ENCODE peak calls at places on chromosomes 12 and 14, in seven cellular contexts. E is omental fat pad, F is neural crest cell, L is BE2C, J is WTC11, M is HCT116, I is sigmoid colon. V is an unnamed sample.

GRCh38 chr12:91617830-91618229 is 435.2 kb upstream of the DCN start:
- DNase-seq in E (no peak), F (no peak), L (no peak), J (no peak), M (no peak), I (no peak), V (no peak)

GRCh38 chr12:15662983-15663659 is 126.1 kb downstream of the EPS8 start:
- DNase-seq in E (no peak), F (no peak), L (no peak), J (no peak), M (peak), I (no peak), V (no peak)

GRCh38 chr12:14238224-14238792 is 127.2 kb upstream of the ATF7IP start:
- DNase-seq in E (no peak), F (no peak), L (no peak), J (no peak), M (no peak), I (no peak), V (no peak)

GRCh38 chr12:44502681-44503080 is 373.4 kb downstream of the NELL2 start:
- DNase-seq in E (no peak), F (no peak), L (no peak), J (no peak), M (no peak), I (no peak), V (no peak)

GRCh38 chr14:104342435-104343293 is 204.3 kb downstream of the KIF26A start:
- DNase-seq in E (no peak), F (no peak), L (peak), J (peak), M (no peak), I (peak), V (no peak)

GRCh38 chr12:95505039-95505438 is 31.1 kb downstream of the METAP2 start:
- DNase-seq in E (no peak), F (no peak), L (no peak), J (no peak), M (no peak), I (no peak), V (no peak)

GRCh38 chr12:87201598-87201997 is 827.6 kb downstream of the C12orf50 start:
- DNase-seq in E (no peak), F (no peak), L (no peak), J (no peak), M (no peak), I (no peak), V (no peak)

GRCh38 chr12:25501565-25501964 is 51.5 kb downstream of the LMNTD1 start:
- DNase-seq in E (no peak), F (no peak), L (no peak), J (no peak), M (no peak), I (no peak), V (no peak)

GRCh38 chr12:76688001-76688400 is 75.9 kb upstream of the ZDHHC17 start:
- DNase-seq in E (no peak), F (no peak), L (no peak), J (no peak), M (no peak), I (no peak), V (no peak)

GRCh38 chr14:104378636-104379225 is 200.8 kb upstream of the C14orf180 start:
- DNase-seq in E (no peak), F (no peak), L (no peak), J (no peak), M (no peak), I (no peak), V (no peak)

GRCh38 chr12:13799574-13799973 is 181.8 kb downstream of the GRIN2B start:
- DNase-seq in E (no peak), F (no peak), L (no peak), J (no peak), M (no peak), I (no peak), V (no peak)

GRCh38 chr14:97851438-97851995 is 1054.3 kb downstream of the VRK1 start:
- DNase-seq in E (no peak), F (no peak), L (no peak), J (no peak), M (no peak), I (no peak), V (no peak)

GRCh38 chr12:27334052-27334720 is 1.6 kb downstream of the BMAL2 start:
- DNase-seq in E (no peak), F (no peak), L (no peak), J (no peak), M (no peak), I (no peak), V (no peak)

GRCh38 chr12:120394483-120395367 is 25.8 kb upstream of the MSI1 start:
- DNase-seq in E (no peak), F (no peak), L (no peak), J (peak), M (no peak), I (no peak), V (no peak)

GRCh38 chr14:96095581-96096476 is 56.7 kb downstream of the C14orf132 start:
- DNase-seq in E (no peak), F (no peak), L (peak), J (no peak), M (no peak), I (no peak), V (no peak)
- TF ChIP-seq CTCF in E (no peak), F (no peak), L (no peak), J (no peak), M (no peak), I (no peak), V (no peak)

DNA sequence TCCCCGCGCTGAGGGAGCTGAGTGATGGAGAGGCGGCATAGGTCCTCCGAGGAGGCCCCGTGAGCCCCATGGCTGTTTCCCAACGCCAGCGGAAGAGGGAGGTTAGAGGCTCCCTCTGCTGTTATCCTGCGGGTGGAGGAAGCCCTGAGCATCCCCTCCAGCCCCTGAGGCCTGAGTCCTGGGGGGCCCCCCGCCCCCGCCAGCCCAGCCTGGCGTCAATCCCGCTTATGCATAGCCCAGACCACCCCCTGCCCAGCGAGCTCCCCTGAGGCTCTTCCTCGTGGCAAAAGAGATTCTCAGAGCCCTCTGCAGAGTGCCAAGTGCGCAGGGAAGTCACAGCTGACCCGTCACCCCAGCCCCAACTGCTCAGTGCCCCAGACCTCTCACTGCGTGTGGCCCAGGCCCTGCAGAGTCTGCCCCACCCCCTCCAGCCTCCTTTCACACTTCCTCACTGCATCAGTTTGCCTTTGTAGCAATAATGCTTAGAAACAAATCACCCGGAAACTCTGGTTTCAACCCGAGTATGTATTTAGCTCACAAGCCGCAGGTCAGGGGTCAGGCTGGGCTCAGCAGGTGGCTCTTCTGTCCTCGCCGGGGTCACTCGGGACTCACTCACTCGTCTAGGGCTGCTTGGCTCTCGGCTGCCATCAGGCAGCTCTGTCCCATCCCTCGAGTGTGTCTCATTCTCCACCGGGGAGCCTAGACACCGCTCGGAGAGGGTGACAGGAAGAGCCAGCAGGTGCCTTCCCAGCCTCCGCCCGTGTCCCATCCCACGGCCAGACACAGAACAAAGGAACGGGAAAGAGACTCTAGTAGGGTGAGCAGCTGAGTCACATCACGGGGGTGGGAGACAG is 44.8 kb upstream of the GALNT9 start:
- DNase-seq in E (no peak), F (no peak), L (no peak), J (no peak), M (no peak), I (peak), V (no peak)
- TF ChIP-seq CTCF in E (no peak), F (no peak), L (no peak), J (no peak), M (no peak), I (peak), V (no peak)

DNA sequence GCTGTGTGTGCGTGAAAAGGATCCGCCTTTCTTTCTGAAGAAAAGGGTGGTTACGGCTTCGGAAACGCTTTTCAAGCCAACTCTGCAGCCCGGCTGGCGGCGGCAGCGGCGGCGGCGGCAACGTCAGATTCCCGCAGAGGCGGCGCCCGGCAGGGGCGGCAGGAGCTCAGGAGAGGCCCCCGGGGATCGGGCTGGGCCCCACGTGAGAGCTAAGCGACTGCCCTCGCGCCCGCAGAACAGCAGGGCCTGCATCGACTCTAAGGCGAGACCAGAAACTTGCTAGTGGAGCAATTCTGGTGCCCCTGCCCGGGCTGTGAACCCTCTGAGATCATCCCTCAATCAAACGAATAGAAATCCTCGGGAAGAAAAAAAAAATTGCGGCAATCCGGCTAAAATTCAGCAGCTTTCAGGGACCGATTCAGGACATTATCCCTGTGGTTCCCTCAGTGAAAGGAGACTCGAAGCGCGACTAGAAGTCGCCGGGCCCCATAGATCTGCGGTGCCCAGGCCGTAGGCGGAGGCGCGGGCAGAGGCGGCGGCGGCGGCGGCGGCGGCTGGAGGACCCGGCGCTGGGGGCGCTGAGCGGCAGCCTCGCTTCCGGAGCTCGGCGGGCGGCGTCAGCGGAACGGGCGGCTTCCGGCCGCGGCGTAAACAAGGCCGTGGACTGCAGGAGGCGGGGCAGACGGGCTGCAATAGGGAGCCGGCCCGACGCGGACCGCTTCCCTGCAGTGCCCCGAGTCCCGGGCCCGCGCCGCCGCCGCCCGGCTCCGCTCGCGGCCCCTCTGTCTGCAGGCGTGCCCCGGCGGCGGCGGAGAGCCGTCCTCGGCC is at the start of gene KLHDC2:
- DNase-seq in E (peak), F (peak), L (peak), J (peak), M (peak), I (peak), V (peak)
- TF ChIP-seq CTCF in E (no peak), F (peak), L (no peak), J (no peak), M (no peak), I (peak), V (peak)

GRCh38 chr14:54906075-54906474 is 3.4 kb upstream of the GCH1 start:
- DNase-seq in E (no peak), F (no peak), L (no peak), J (no peak), M (no peak), I (no peak), V (no peak)

GRCh38 chr14:54902521-54903420 is at the start of gene GCH1:
- DNase-seq in E (peak), F (peak), L (peak), J (peak), M (peak), I (peak), V (peak)

GRCh38 chr14:54901380-54902142 is 1.1 kb downstream of the GCH1 start:
- DNase-seq in E (no peak), F (no peak), L (no peak), J (no peak), M (no peak), I (peak), V (no peak)

GRCh38 chr14:54902143-54902520 is 494 bp downstream of the GCH1 start:
- DNase-seq in E (peak), F (peak), L (peak), J (peak), M (peak), I (peak), V (peak)
- TF ChIP-seq CTCF in E (no peak), F (peak), L (no peak), J (no peak), M (no peak), I (no peak), V (no peak)

GRCh38 chr14:75283162-75283883 is 4.7 kb downstream of the FOS start:
- DNase-seq in E (peak), F (no peak), L (no peak), J (no peak), M (no peak), I (peak), V (no peak)
- TF ChIP-seq CTCF in E (no peak), F (no peak), L (peak), J (no peak), M (no peak), I (no peak), V (no peak)